ENCODE peak calls at places on chromosomes 5 and 9, in seven cellular contexts. One of them, this sample, is unnamed.

GRCh38 chr5:123223906-123224305 is 134.9 kb downstream of the PRDM6 start:
- DNase-seq in RWPE1: no peak
- DNase-seq in AML-193: no peak
- DNase-seq in posterior cingulate gyrus: no peak
- DNase-seq in RPMI7951: no peak
- DNase-seq in hepatocyte: no peak
- DNase-seq in neural crest cell: no peak
- DNase-seq in this sample: no peak

GRCh38 chr9:89178162-89179120 is at the start of gene SHC3:
- DNase-seq in AML-193: no peak
- DNase-seq in RPMI7951: peak; percentile 48
- DNase-seq in posterior cingulate gyrus: peak; percentile 19
- DNase-seq in RWPE1: no peak
- DNase-seq in hepatocyte: peak; percentile 23
- DNase-seq in neural crest cell: peak; percentile 32
- DNase-seq in this sample: no peak

GRCh38 chr5:79560774-79561524 is 47.0 kb upstream of the HOMER1 start:
- DNase-seq in RPMI7951: peak; percentile 37
- DNase-seq in AML-193: no peak
- DNase-seq in hepatocyte: no peak
- DNase-seq in neural crest cell: no peak
- DNase-seq in posterior cingulate gyrus: no peak
- DNase-seq in RWPE1: peak; percentile 31
- DNase-seq in this sample: no peak

GRCh38 chr9:14428781-14429230 is 114.9 kb upstream of the NFIB start:
- DNase-seq in hepatocyte: peak; percentile 89
- DNase-seq in RWPE1: peak; percentile 45
- DNase-seq in RPMI7951: peak; percentile 40
- DNase-seq in AML-193: peak; percentile 26
- DNase-seq in neural crest cell: peak; percentile 87
- DNase-seq in posterior cingulate gyrus: peak; percentile 78
- DNase-seq in this sample: no peak

GRCh38 chr5:175118700-175119309 is 325.2 kb downstream of the DRD1 start:
- DNase-seq in AML-193: no peak
- DNase-seq in RPMI7951: no peak
- DNase-seq in RWPE1: no peak
- DNase-seq in neural crest cell: no peak
- DNase-seq in posterior cingulate gyrus: no peak
- DNase-seq in hepatocyte: no peak
- DNase-seq in this sample: no peak

GRCh38 chr5:176406436-176407052 is 9.8 kb downstream of the CLTB start:
- DNase-seq in RWPE1: no peak
- DNase-seq in hepatocyte: peak; percentile 3
- DNase-seq in posterior cingulate gyrus: no peak
- DNase-seq in neural crest cell: no peak
- DNase-seq in AML-193: no peak
- DNase-seq in RPMI7951: no peak
- DNase-seq in this sample: no peak

GRCh38 chr5:73198833-73199592 is 26.0 kb downstream of the TMEM174 start:
- DNase-seq in RPMI7951: no peak
- DNase-seq in posterior cingulate gyrus: no peak
- DNase-seq in RWPE1: no peak
- DNase-seq in AML-193: no peak
- DNase-seq in neural crest cell: no peak
- DNase-seq in hepatocyte: no peak
- DNase-seq in this sample: no peak

GRCh38 chr9:93316726-93317494 is 133.0 kb downstream of the WNK2 start:
- DNase-seq in RWPE1: no peak
- DNase-seq in AML-193: no peak
- DNase-seq in RPMI7951: no peak
- DNase-seq in hepatocyte: no peak
- DNase-seq in neural crest cell: no peak
- DNase-seq in posterior cingulate gyrus: no peak
- DNase-seq in this sample: no peak

GRCh38 chr9:13899924-13900323 is 414.0 kb downstream of the NFIB start:
- DNase-seq in neural crest cell: no peak
- DNase-seq in hepatocyte: no peak
- DNase-seq in RPMI7951: no peak
- DNase-seq in posterior cingulate gyrus: no peak
- DNase-seq in AML-193: no peak
- DNase-seq in RWPE1: no peak
- DNase-seq in this sample: no peak

GRCh38 chr9:118426772-118427171 is 722.6 kb downstream of the TLR4 start:
- DNase-seq in posterior cingulate gyrus: no peak
- DNase-seq in hepatocyte: no peak
- DNase-seq in AML-193: no peak
- DNase-seq in RPMI7951: no peak
- DNase-seq in RWPE1: no peak
- DNase-seq in neural crest cell: no peak
- DNase-seq in this sample: no peak

GRCh38 chr9:26809795-26810194 is 82.8 kb downstream of the CAAP1 start:
- DNase-seq in RWPE1: peak; percentile 46
- DNase-seq in AML-193: no peak
- DNase-seq in neural crest cell: no peak
- DNase-seq in RPMI7951: peak; percentile 91
- DNase-seq in hepatocyte: no peak
- DNase-seq in posterior cingulate gyrus: no peak
- DNase-seq in this sample: no peak

GRCh38 chr9:113187935-113188595 is 33.0 kb downstream of the FKBP15 start:
- DNase-seq in hepatocyte: peak; percentile 28
- DNase-seq in posterior cingulate gyrus: no peak
- DNase-seq in AML-193: peak; percentile 79
- DNase-seq in neural crest cell: no peak
- DNase-seq in RWPE1: peak; percentile 99
- DNase-seq in RPMI7951: peak; percentile 85
- DNase-seq in this sample: no peak

GRCh38 chr5:130270786-130271185 is 366.5 kb downstream of the CHSY3 start:
- DNase-seq in RWPE1: no peak
- DNase-seq in neural crest cell: no peak
- DNase-seq in posterior cingulate gyrus: no peak
- DNase-seq in RPMI7951: no peak
- DNase-seq in AML-193: no peak
- DNase-seq in hepatocyte: no peak
- DNase-seq in this sample: no peak

GRCh38 chr5:132272341-132273210 is 15.1 kb downstream of the PDLIM4 start:
- DNase-seq in posterior cingulate gyrus: peak; percentile 37
- DNase-seq in RWPE1: peak; percentile 60
- DNase-seq in AML-193: peak; percentile 62
- DNase-seq in RPMI7951: peak; percentile 64
- DNase-seq in hepatocyte: peak; percentile 69
- DNase-seq in neural crest cell: peak; percentile 88
- DNase-seq in this sample: no peak

GRCh38 chr9:34986541-34987047 is 3.0 kb upstream of the DNAJB5 start:
- DNase-seq in AML-193: peak; percentile 8
- DNase-seq in RWPE1: no peak
- DNase-seq in hepatocyte: no peak
- DNase-seq in neural crest cell: peak; percentile 55
- DNase-seq in RPMI7951: peak; percentile 29
- DNase-seq in posterior cingulate gyrus: peak; percentile 78
- DNase-seq in this sample: peak; percentile 79

GRCh38 chr9:31140316-31140715 is 1244.1 kb upstream of the ACO1 start:
- DNase-seq in posterior cingulate gyrus: no peak
- DNase-seq in hepatocyte: peak; percentile 19
- DNase-seq in RPMI7951: no peak
- DNase-seq in RWPE1: peak; percentile 35
- DNase-seq in AML-193: peak; percentile 26
- DNase-seq in neural crest cell: no peak
- DNase-seq in this sample: no peak

GRCh38 chr9:93159601-93160418 is 24.1 kb upstream of the WNK2 start:
- DNase-seq in neural crest cell: peak; percentile 93
- DNase-seq in RPMI7951: peak; percentile 65
- DNase-seq in posterior cingulate gyrus: peak; percentile 78
- DNase-seq in AML-193: peak; percentile 21
- DNase-seq in hepatocyte: peak; percentile 91
- DNase-seq in RWPE1: peak; percentile 95
- DNase-seq in this sample: peak; percentile 58

GRCh38 chr5:181187500-181188213 is 17.3 kb downstream of the TRIM7 start:
- DNase-seq in RWPE1: peak; percentile 64
- DNase-seq in neural crest cell: peak; percentile 80
- DNase-seq in posterior cingulate gyrus: peak; percentile 63
- DNase-seq in RPMI7951: peak; percentile 87
- DNase-seq in hepatocyte: peak; percentile 89
- DNase-seq in AML-193: no peak
- DNase-seq in this sample: no peak

GRCh38 chr5:1405121-1405520 is 40.1 kb downstream of the SLC6A3 start:
- DNase-seq in RWPE1: no peak
- DNase-seq in RPMI7951: no peak
- DNase-seq in neural crest cell: no peak
- DNase-seq in hepatocyte: no peak
- DNase-seq in posterior cingulate gyrus: no peak
- DNase-seq in AML-193: no peak
- DNase-seq in this sample: no peak

GRCh38 chr9:93814561-93814960 is 140.6 kb downstream of the BARX1 start:
- DNase-seq in RWPE1: no peak
- DNase-seq in hepatocyte: no peak
- DNase-seq in RPMI7951: no peak
- DNase-seq in neural crest cell: no peak
- DNase-seq in AML-193: no peak
- DNase-seq in posterior cingulate gyrus: no peak
- DNase-seq in this sample: no peak

GRCh38 chr5:79868271-79868670 is 122.8 kb downstream of the MTX3 start:
- DNase-seq in RPMI7951: no peak
- DNase-seq in neural crest cell: no peak
- DNase-seq in AML-193: no peak
- DNase-seq in hepatocyte: no peak
- DNase-seq in RWPE1: no peak
- DNase-seq in posterior cingulate gyrus: no peak
- DNase-seq in this sample: no peak

GRCh38 chr5:151288180-151288579 is 15.4 kb downstream of the SLC36A3 start:
- DNase-seq in AML-193: no peak
- DNase-seq in neural crest cell: no peak
- DNase-seq in hepatocyte: peak; percentile 64
- DNase-seq in RWPE1: peak; percentile 83
- DNase-seq in RPMI7951: no peak
- DNase-seq in posterior cingulate gyrus: no peak
- DNase-seq in this sample: no peak

GRCh38 chr9:136956604-136957003 is 4.5 kb downstream of the LCN12 start:
- DNase-seq in RPMI7951: no peak
- DNase-seq in AML-193: no peak
- DNase-seq in RWPE1: no peak
- DNase-seq in neural crest cell: no peak
- DNase-seq in posterior cingulate gyrus: no peak
- DNase-seq in hepatocyte: no peak
- DNase-seq in this sample: no peak

GRCh38 chr5:137098663-137099062 is 400.5 kb downstream of the SPOCK1 start:
- DNase-seq in posterior cingulate gyrus: no peak
- DNase-seq in RWPE1: no peak
- DNase-seq in AML-193: no peak
- DNase-seq in neural crest cell: no peak
- DNase-seq in hepatocyte: no peak
- DNase-seq in RPMI7951: no peak
- DNase-seq in this sample: no peak

GRCh38 chr5:172602712-172603289 is 38.3 kb upstream of the NEURL1B start:
- DNase-seq in neural crest cell: no peak
- DNase-seq in posterior cingulate gyrus: no peak
- DNase-seq in AML-193: no peak
- DNase-seq in RWPE1: no peak
- DNase-seq in RPMI7951: no peak
- DNase-seq in hepatocyte: peak; percentile 26
- DNase-seq in this sample: no peak

GRCh38 chr5:9538504-9538903 is 7.4 kb downstream of the SEMA5A start:
- DNase-seq in AML-193: no peak
- DNase-seq in hepatocyte: no peak
- DNase-seq in RWPE1: no peak
- DNase-seq in RPMI7951: no peak
- DNase-seq in neural crest cell: no peak
- DNase-seq in posterior cingulate gyrus: no peak
- DNase-seq in this sample: no peak

GRCh38 chr5:137679195-137679594 is 56.7 kb downstream of the KLHL3 start:
- DNase-seq in hepatocyte: no peak
- DNase-seq in neural crest cell: no peak
- DNase-seq in RPMI7951: no peak
- DNase-seq in posterior cingulate gyrus: no peak
- DNase-seq in RWPE1: no peak
- DNase-seq in AML-193: no peak
- DNase-seq in this sample: no peak

GRCh38 chr5:43208658-43209057 is 16.6 kb downstream of the NIM1K start:
- DNase-seq in posterior cingulate gyrus: no peak
- DNase-seq in RPMI7951: no peak
- DNase-seq in neural crest cell: no peak
- DNase-seq in hepatocyte: no peak
- DNase-seq in AML-193: no peak
- DNase-seq in RWPE1: no peak
- DNase-seq in this sample: no peak

GRCh38 chr5:172690258-172691075 is 49.4 kb downstream of the NEURL1B start:
- DNase-seq in posterior cingulate gyrus: no peak
- DNase-seq in hepatocyte: no peak
- DNase-seq in RWPE1: no peak
- DNase-seq in neural crest cell: no peak
- DNase-seq in RPMI7951: no peak
- DNase-seq in AML-193: no peak
- DNase-seq in this sample: no peak

GRCh38 chr9:14314424-14314928 is 535 bp upstream of the NFIB start:
- DNase-seq in hepatocyte: peak; percentile 77
- DNase-seq in posterior cingulate gyrus: peak; percentile 55
- DNase-seq in AML-193: no peak
- DNase-seq in RPMI7951: peak; percentile 82
- DNase-seq in RWPE1: peak; percentile 87
- DNase-seq in neural crest cell: no peak
- DNase-seq in this sample: no peak

GRCh38 chr9:77455312-77455927 is 192.7 kb downstream of the GNA14 start:
- DNase-seq in RPMI7951: peak; percentile 51
- DNase-seq in neural crest cell: no peak
- DNase-seq in hepatocyte: peak; percentile 36
- DNase-seq in AML-193: peak; percentile 45
- DNase-seq in RWPE1: peak; percentile 23
- DNase-seq in posterior cingulate gyrus: no peak
- DNase-seq in this sample: no peak